ENCODE peak calls at places on chromosomes 3 and 15, in four cellular contexts. V is stimulated activated CD4-positive, alpha-beta T cell treated with anti-CD3 and anti-CD28 coated beads, TNF-alpha, amount 100 ng/mL, for 24 hours; H is thoracic aorta; E is hypothalamus. S is an unnamed sample.

GRCh38 chr3:41450416-41451231 is 251.3 kb downstream of the CTNNB1 start:
- DNase-seq in H (no peak), V (no peak), E (no peak), S (no peak)

GRCh38 chr3:43468141-43468540 is 153.7 kb downstream of the ANO10 start:
- DNase-seq in V (no peak), E (no peak), H (no peak), S (no peak)

GRCh38 chr3:55782806-55783205 is 295.7 kb upstream of the WNT5A start:
- DNase-seq in V (no peak), E (no peak), H (no peak), S (no peak)

GRCh38 chr3:195823286-195823685 is 11.6 kb upstream of the MUC4 start:
- DNase-seq in H (no peak), E (no peak), V (no peak), S (no peak)

GRCh38 chr3:168876346-168877035 is 780.8 kb upstream of the GOLIM4 start:
- DNase-seq in H (no peak), V (no peak), E (no peak), S (no peak)

GRCh38 chr3:30658328-30659052 is 52.1 kb downstream of the TGFBR2 start:
- DNase-seq in V (no peak), H (no peak), E (no peak), S (no peak)

GRCh38 chr3:41143421-41144031 is 55.8 kb upstream of the CTNNB1 start:
- DNase-seq in H (no peak), V (no peak), E (no peak), S (no peak)

GRCh38 chr3:30964612-30965011 is 70.2 kb upstream of the GADL1 start:
- DNase-seq in E (no peak), H (no peak), V (no peak), S (no peak)

GRCh38 chr3:10817506-10817905 is 1.5 kb downstream of the SLC6A11 start:
- DNase-seq in E (peak), H (no peak), V (no peak), S (no peak)

GRCh38 chr15:63110428-63111026 is 11.1 kb upstream of the LACTB start:
- DNase-seq in V (no peak), E (no peak), H (no peak), S (no peak)

GRCh38 chr3:28057548-28057947 is 183.9 kb upstream of the CMC1 start:
- DNase-seq in V (no peak), H (no peak), E (no peak), S (no peak)

GRCh38 chr3:185655426-185656320 is 69.6 kb downstream of the SENP2 start:
- DNase-seq in E (no peak), H (no peak), V (no peak), S (no peak)

GRCh38 chr3:157906627-157907026 is 199.6 kb downstream of the SHOX2 start:
- DNase-seq in V (no peak), E (no peak), H (no peak), S (no peak)

GRCh38 chr3:169710619-169711018 is 47.1 kb upstream of the MECOM start:
- DNase-seq in V (no peak), H (no peak), E (no peak), S (no peak)

GRCh38 chr3:16205156-16205870 is 30.8 kb downstream of the GALNT15 start:
- DNase-seq in E (no peak), H (no peak), V (no peak), S (no peak)

GRCh38 chr15:64782751-64783150 is 7.4 kb upstream of the RBPMS2 start:
- DNase-seq in V (no peak), E (no peak), H (no peak), S (no peak)

GRCh38 chr3:192851821-192852352 is 65.8 kb downstream of the MB21D2 start:
- DNase-seq in H (peak), E (peak), V (no peak), S (no peak)

GRCh38 chr3:140093742-140094141 is 158.8 kb downstream of the CLSTN2 start:
- DNase-seq in E (no peak), H (peak), V (no peak), S (no peak)

GRCh38 chr3:138941259-138941885 is 5.6 kb downstream of the FOXL2 start:
- DNase-seq in E (no peak), H (no peak), V (no peak), S (no peak)

GRCh38 chr15:88834211-88834812 is 31.1 kb downstream of the ACAN start:
- DNase-seq in H (peak), V (no peak), E (peak), S (no peak)

GRCh38 chr3:57164606-57165573 is at the start of gene IL17RD:
- DNase-seq in H (peak), E (peak), V (peak), S (peak)

GRCh38 chr15:57534279-57534678 is 57.4 kb upstream of the MYZAP start:
- DNase-seq in V (no peak), E (no peak), H (no peak), S (no peak)

GRCh38 chr15:94526071-94526689 is 294.8 kb downstream of the MCTP2 start:
- DNase-seq in V (no peak), H (no peak), E (no peak), S (no peak)

GRCh38 chr15:25661898-25662297 is 201.2 kb downstream of the ATP10A start:
- DNase-seq in E (no peak), H (no peak), V (no peak), S (no peak)

GRCh38 chr3:87564438-87564837 is 288.1 kb upstream of the POU1F1 start:
- DNase-seq in V (no peak), H (no peak), E (no peak), S (no peak)

GRCh38 chr15:81029416-81030367 is 29.0 kb downstream of the TLNRD1 start:
- DNase-seq in H (no peak), V (no peak), E (no peak), S (no peak)

GRCh38 chr15:59707619-59708018 is 18.5 kb upstream of the BNIP2 start:
- DNase-seq in E (no peak), H (no peak), V (no peak), S (no peak)

GRCh38 chr3:42601898-42602581 is 1.6 kb downstream of the NKTR start:
- DNase-seq in H (no peak), E (no peak), V (no peak), S (no peak)

GRCh38 chr15:45630958-45631691 is 3.7 kb upstream of the SQOR start:
- DNase-seq in H (no peak), E (no peak), V (no peak), S (no peak)

GRCh38 chr3:190696777-190697501 is 165.6 kb downstream of the GMNC start:
- DNase-seq in V (no peak), E (no peak), H (no peak), S (no peak)

GRCh38 chr3:119148493-119149180 is 2.7 kb downstream of the TEX55 start:
- DNase-seq in H (no peak), V (no peak), E (no peak), S (no peak)

GRCh38 chr3:129308636-129309035 is 30.0 kb downstream of the HMCES start:
- DNase-seq in E (no peak), V (no peak), H (no peak), S (no peak)

GRCh38 chr15:77974098-77974414 is 103.5 kb downstream of the TBC1D2B start:
- DNase-seq in H (no peak), V (no peak), E (peak), S (no peak)

GRCh38 chr15:47517737-47518136 is 199.6 kb upstream of the SEMA6D start:
- DNase-seq in V (no peak), H (no peak), E (no peak), S (no peak)

GRCh38 chr3:144105542-144105941 is 133.9 kb downstream of the DIPK2A start:
- DNase-seq in E (no peak), V (no peak), H (no peak), S (no peak)

GRCh38 chr3:127404614-127405598 is 117.1 kb upstream of the PRR20G start:
- DNase-seq in E (no peak), V (no peak), H (no peak), S (no peak)

GRCh38 chr3:122305818-122306621 is 19.0 kb upstream of the CSTA start:
- DNase-seq in V (no peak), H (no peak), E (no peak), S (no peak)

GRCh38 chr3:129795596-129795995 is 97.9 kb downstream of the TMCC1 start:
- DNase-seq in H (no peak), E (no peak), V (no peak), S (no peak)

GRCh38 chr3:136938334-136938733 is 19.4 kb upstream of the IL20RB start:
- DNase-seq in V (no peak), E (no peak), H (no peak), S (no peak)